ENCODE peak calls at places on chromosomes 5 and 9, in nine cellular contexts. One of them, this sample, is unnamed.

GRCh38 chr5:72380491-72381274 is 60.5 kb downstream of the PTCD2 start:
- DNase-seq in GM13977: peak
- DNase-seq in NCI-H2171: no peak
- DNase-seq in GM23248: peak
- DNase-seq in G401: no peak
- DNase-seq in IMR-90: peak
- DNase-seq in memory B cell: no peak
- DNase-seq in omental fat pad: no peak
- DNase-seq in GM12892: peak
- DNase-seq in this sample: peak

GRCh38 chr9:133932633-133933032 is 59.5 kb downstream of the VAV2 start:
- DNase-seq in GM13977: no peak
- DNase-seq in NCI-H2171: peak
- DNase-seq in GM23248: no peak
- DNase-seq in G401: no peak
- DNase-seq in IMR-90: no peak
- DNase-seq in memory B cell: no peak
- DNase-seq in omental fat pad: no peak
- DNase-seq in GM12892: no peak
- DNase-seq in this sample: no peak

GRCh38 chr5:68378204-68378830 is 162.8 kb downstream of the PIK3R1 start:
- DNase-seq in GM13977: no peak
- DNase-seq in NCI-H2171: no peak
- DNase-seq in GM23248: no peak
- DNase-seq in G401: no peak
- DNase-seq in IMR-90: no peak
- DNase-seq in memory B cell: no peak
- DNase-seq in omental fat pad: no peak
- DNase-seq in GM12892: no peak
- DNase-seq in this sample: peak

GRCh38 chr9:70428781-70429180 is 14.3 kb upstream of the KLF9 start:
- DNase-seq in GM13977: no peak
- DNase-seq in NCI-H2171: no peak
- DNase-seq in GM23248: no peak
- DNase-seq in G401: no peak
- DNase-seq in IMR-90: no peak
- DNase-seq in memory B cell: no peak
- DNase-seq in omental fat pad: no peak
- DNase-seq in GM12892: no peak
- DNase-seq in this sample: no peak

GRCh38 chr5:111043712-111044506 is 27.6 kb upstream of the TSLP start:
- DNase-seq in GM13977: no peak
- DNase-seq in NCI-H2171: no peak
- DNase-seq in GM23248: peak
- DNase-seq in G401: no peak
- DNase-seq in IMR-90: peak
- DNase-seq in memory B cell: no peak
- DNase-seq in omental fat pad: no peak
- DNase-seq in GM12892: no peak
- DNase-seq in this sample: no peak

GRCh38 chr9:94987731-94988130 is 261.2 kb downstream of the AOPEP start:
- DNase-seq in GM13977: no peak
- DNase-seq in NCI-H2171: no peak
- DNase-seq in GM23248: no peak
- DNase-seq in G401: no peak
- DNase-seq in IMR-90: no peak
- DNase-seq in memory B cell: no peak
- DNase-seq in omental fat pad: no peak
- DNase-seq in GM12892: no peak
- DNase-seq in this sample: no peak

GRCh38 chr9:89649045-89649691 is 44.4 kb downstream of the GADD45G start:
- DNase-seq in GM13977: no peak
- DNase-seq in NCI-H2171: no peak
- DNase-seq in GM23248: no peak
- DNase-seq in G401: no peak
- DNase-seq in IMR-90: no peak
- DNase-seq in memory B cell: no peak
- DNase-seq in omental fat pad: no peak
- DNase-seq in GM12892: no peak
- DNase-seq in this sample: no peak

GRCh38 chr9:95907794-95908193 is 32.3 kb downstream of the ERCC6L2 start:
- DNase-seq in GM13977: no peak
- DNase-seq in NCI-H2171: no peak
- DNase-seq in GM23248: peak
- DNase-seq in G401: no peak
- DNase-seq in IMR-90: no peak
- DNase-seq in memory B cell: no peak
- DNase-seq in omental fat pad: no peak
- DNase-seq in GM12892: no peak
- DNase-seq in this sample: no peak

GRCh38 chr9:73149371-73150067 is 2.1 kb upstream of the ANXA1 start:
- DNase-seq in GM13977: peak
- DNase-seq in NCI-H2171: no peak
- DNase-seq in GM23248: peak
- DNase-seq in G401: no peak
- DNase-seq in IMR-90: peak
- DNase-seq in memory B cell: no peak
- DNase-seq in omental fat pad: no peak
- DNase-seq in GM12892: no peak
- DNase-seq in this sample: peak

GRCh38 chr5:35926389-35927051 is 11.9 kb downstream of the CAPSL start:
- DNase-seq in GM13977: peak
- DNase-seq in NCI-H2171: peak
- DNase-seq in GM23248: peak
- DNase-seq in G401: peak
- DNase-seq in IMR-90: peak
- DNase-seq in memory B cell: peak
- DNase-seq in omental fat pad: peak
- DNase-seq in GM12892: no peak
- DNase-seq in this sample: peak

GRCh38 chr9:23821400-23822181 is 4.4 kb downstream of the ELAVL2 start:
- DNase-seq in GM13977: no peak
- DNase-seq in NCI-H2171: peak
- DNase-seq in GM23248: peak
- DNase-seq in G401: peak
- DNase-seq in IMR-90: no peak
- DNase-seq in memory B cell: no peak
- DNase-seq in omental fat pad: no peak
- DNase-seq in GM12892: no peak
- DNase-seq in this sample: no peak

GRCh38 chr5:123088031-123088805 is 823 bp upstream of the PRDM6 start:
- DNase-seq in GM13977: peak
- DNase-seq in NCI-H2171: no peak
- DNase-seq in GM23248: peak
- DNase-seq in G401: no peak
- DNase-seq in IMR-90: no peak
- DNase-seq in memory B cell: no peak
- DNase-seq in omental fat pad: no peak
- DNase-seq in GM12892: no peak
- DNase-seq in this sample: no peak

GRCh38 chr5:5676218-5676617 is 253.7 kb downstream of the ICE1 start:
- DNase-seq in GM13977: no peak
- DNase-seq in NCI-H2171: no peak
- DNase-seq in GM23248: no peak
- DNase-seq in G401: no peak
- DNase-seq in IMR-90: no peak
- DNase-seq in memory B cell: no peak
- DNase-seq in omental fat pad: no peak
- DNase-seq in GM12892: no peak
- DNase-seq in this sample: no peak

GRCh38 chr9:35653611-35654010 is 2.9 kb upstream of the SIT1 start:
- DNase-seq in GM13977: no peak
- DNase-seq in NCI-H2171: no peak
- DNase-seq in GM23248: no peak
- DNase-seq in G401: no peak
- DNase-seq in IMR-90: no peak
- DNase-seq in memory B cell: no peak
- DNase-seq in omental fat pad: no peak
- DNase-seq in GM12892: no peak
- DNase-seq in this sample: no peak

GRCh38 chr5:150734579-150735384 is 24.0 kb downstream of the DCTN4 start:
- DNase-seq in GM13977: peak
- DNase-seq in NCI-H2171: no peak
- DNase-seq in GM23248: no peak
- DNase-seq in G401: no peak
- DNase-seq in IMR-90: no peak
- DNase-seq in memory B cell: no peak
- DNase-seq in omental fat pad: no peak
- DNase-seq in GM12892: peak
- DNase-seq in this sample: peak

GRCh38 chr5:140295414-140295813 is 7.5 kb downstream of the PFDN1 start:
- DNase-seq in GM13977: no peak
- DNase-seq in NCI-H2171: peak
- DNase-seq in GM23248: peak
- DNase-seq in G401: peak
- DNase-seq in IMR-90: peak
- DNase-seq in memory B cell: no peak
- DNase-seq in omental fat pad: peak
- DNase-seq in GM12892: no peak
- DNase-seq in this sample: no peak

GRCh38 chr9:136012651-136013050 is 51.5 kb upstream of the UBAC1 start:
- DNase-seq in GM13977: no peak
- DNase-seq in NCI-H2171: peak
- DNase-seq in GM23248: no peak
- DNase-seq in G401: no peak
- DNase-seq in IMR-90: peak
- DNase-seq in memory B cell: no peak
- DNase-seq in omental fat pad: no peak
- DNase-seq in GM12892: no peak
- DNase-seq in this sample: no peak

GRCh38 chr5:116004248-116004647 is 28.0 kb upstream of the ARL14EPL start:
- DNase-seq in GM13977: no peak
- DNase-seq in NCI-H2171: no peak
- DNase-seq in GM23248: no peak
- DNase-seq in G401: no peak
- DNase-seq in IMR-90: no peak
- DNase-seq in memory B cell: no peak
- DNase-seq in omental fat pad: no peak
- DNase-seq in GM12892: no peak
- DNase-seq in this sample: no peak

GRCh38 chr5:16808936-16809815 is 126.9 kb downstream of the MYO10 start:
- DNase-seq in GM13977: no peak
- DNase-seq in NCI-H2171: no peak
- DNase-seq in GM23248: no peak
- DNase-seq in G401: no peak
- DNase-seq in IMR-90: no peak
- DNase-seq in memory B cell: no peak
- DNase-seq in omental fat pad: no peak
- DNase-seq in GM12892: no peak
- DNase-seq in this sample: no peak

GRCh38 chr5:172104021-172104420 is 84.0 kb downstream of the STK10 start:
- DNase-seq in GM13977: no peak
- DNase-seq in NCI-H2171: no peak
- DNase-seq in GM23248: no peak
- DNase-seq in G401: no peak
- DNase-seq in IMR-90: no peak
- DNase-seq in memory B cell: no peak
- DNase-seq in omental fat pad: no peak
- DNase-seq in GM12892: no peak
- DNase-seq in this sample: no peak

GRCh38 chr5:129094924-129095797 is 612 bp downstream of the ISOC1 start:
- DNase-seq in GM13977: peak
- DNase-seq in NCI-H2171: no peak
- DNase-seq in GM23248: peak
- DNase-seq in G401: no peak
- DNase-seq in IMR-90: peak
- DNase-seq in memory B cell: no peak
- DNase-seq in omental fat pad: peak
- DNase-seq in GM12892: peak
- DNase-seq in this sample: peak

GRCh38 chr9:107711528-107711927 is 222.0 kb upstream of the KLF4 start:
- DNase-seq in GM13977: no peak
- DNase-seq in NCI-H2171: peak
- DNase-seq in GM23248: peak
- DNase-seq in G401: peak
- DNase-seq in IMR-90: peak
- DNase-seq in memory B cell: no peak
- DNase-seq in omental fat pad: no peak
- DNase-seq in GM12892: no peak
- DNase-seq in this sample: no peak

GRCh38 chr5:177447066-177447610 is 524 bp downstream of the PRR7 start:
- DNase-seq in GM13977: peak
- DNase-seq in NCI-H2171: peak
- DNase-seq in GM23248: peak
- DNase-seq in G401: peak
- DNase-seq in IMR-90: peak
- DNase-seq in memory B cell: peak
- DNase-seq in omental fat pad: no peak
- DNase-seq in GM12892: peak
- DNase-seq in this sample: no peak

GRCh38 chr5:91983869-91984268 is 600.8 kb upstream of the ARRDC3 start:
- DNase-seq in GM13977: no peak
- DNase-seq in NCI-H2171: no peak
- DNase-seq in GM23248: no peak
- DNase-seq in G401: no peak
- DNase-seq in IMR-90: peak
- DNase-seq in memory B cell: no peak
- DNase-seq in omental fat pad: no peak
- DNase-seq in GM12892: no peak
- DNase-seq in this sample: no peak

GRCh38 chr5:164188733-164189148 is 683.3 kb downstream of the MAT2B start:
- DNase-seq in GM13977: no peak
- DNase-seq in NCI-H2171: no peak
- DNase-seq in GM23248: no peak
- DNase-seq in G401: peak
- DNase-seq in IMR-90: no peak
- DNase-seq in memory B cell: no peak
- DNase-seq in omental fat pad: no peak
- DNase-seq in GM12892: no peak
- DNase-seq in this sample: no peak

GRCh38 chr5:116575635-116576042 is 1.0 kb upstream of the SEMA6A start:
- DNase-seq in GM13977: peak
- DNase-seq in NCI-H2171: no peak
- DNase-seq in GM23248: peak
- DNase-seq in G401: no peak
- DNase-seq in IMR-90: no peak
- DNase-seq in memory B cell: no peak
- DNase-seq in omental fat pad: no peak
- DNase-seq in GM12892: no peak
- DNase-seq in this sample: no peak

GRCh38 chr9:37587521-37587920 is 4.9 kb downstream of the TOMM5 start:
- DNase-seq in GM13977: no peak
- DNase-seq in NCI-H2171: no peak
- DNase-seq in GM23248: no peak
- DNase-seq in G401: no peak
- DNase-seq in IMR-90: no peak
- DNase-seq in memory B cell: no peak
- DNase-seq in omental fat pad: no peak
- DNase-seq in GM12892: no peak
- DNase-seq in this sample: no peak

GRCh38 chr5:128403350-128403749 is 134.7 kb downstream of the FBN2 start:
- DNase-seq in GM13977: no peak
- DNase-seq in NCI-H2171: no peak
- DNase-seq in GM23248: no peak
- DNase-seq in G401: no peak
- DNase-seq in IMR-90: no peak
- DNase-seq in memory B cell: no peak
- DNase-seq in omental fat pad: no peak
- DNase-seq in GM12892: no peak
- DNase-seq in this sample: no peak

GRCh38 chr5:32630867-32631491 is 45.6 kb downstream of the SUB1 start:
- DNase-seq in GM13977: no peak
- DNase-seq in NCI-H2171: no peak
- DNase-seq in GM23248: no peak
- DNase-seq in G401: no peak
- DNase-seq in IMR-90: no peak
- DNase-seq in memory B cell: no peak
- DNase-seq in omental fat pad: no peak
- DNase-seq in GM12892: no peak
- DNase-seq in this sample: no peak

GRCh38 chr9:110444911-110445310 is 107.2 kb upstream of the TXNDC8 start:
- DNase-seq in GM13977: no peak
- DNase-seq in NCI-H2171: no peak
- DNase-seq in GM23248: peak
- DNase-seq in G401: no peak
- DNase-seq in IMR-90: peak
- DNase-seq in memory B cell: no peak
- DNase-seq in omental fat pad: no peak
- DNase-seq in GM12892: no peak
- DNase-seq in this sample: no peak

GRCh38 chr5:44536650-44537260 is 147.5 kb upstream of the FGF10 start:
- DNase-seq in GM13977: peak
- DNase-seq in NCI-H2171: peak
- DNase-seq in GM23248: peak
- DNase-seq in G401: peak
- DNase-seq in IMR-90: peak
- DNase-seq in memory B cell: no peak
- DNase-seq in omental fat pad: no peak
- DNase-seq in GM12892: no peak
- DNase-seq in this sample: peak